ENCODE peak calls at places on chromosomes 5 and 9, in eight cellular contexts. T is stomach, L is esophagus squamous epithelium, N is esophagus muscularis mucosa, X is body of pancreas, J is sigmoid colon, S is ovary, Q is heart left ventricle. G is an unnamed sample.

GRCh38 chr5:142255831-142256230 is 69.0 kb downstream of the SPRY4 start:
- DNase-seq in T (no peak), L (no peak), N (no peak), X (no peak), J (no peak), S (no peak), Q (no peak), G (no peak)

GRCh38 chr5:34915856-34916192 is 313 bp downstream of the BRIX1 start:
- DNase-seq in T (no peak), L (no peak), N (no peak), X (no peak), J (no peak), S (no peak), Q (no peak), G (no peak)

GRCh38 chr5:154356256-154356655 is 89.5 kb upstream of the SAP30L start:
- DNase-seq in T (no peak), L (no peak), N (no peak), X (no peak), J (peak; percentile 40), S (no peak), Q (no peak), G (no peak)

GRCh38 chr9:7164440-7165349 is 406.9 kb downstream of the KDM4C start:
- DNase-seq in T (no peak), L (no peak), N (no peak), X (no peak), J (no peak), S (no peak), Q (no peak), G (no peak)

GRCh38 chr5:174301848-174302625 is 256.5 kb downstream of the NSG2 start:
- DNase-seq in T (no peak), L (no peak), N (no peak), X (no peak), J (no peak), S (no peak), Q (no peak), G (no peak)

GRCh38 chr5:148904440-148904839 is 78.0 kb downstream of the ADRB2 start:
- DNase-seq in T (peak; percentile 77), L (no peak), N (no peak), X (no peak), J (peak; percentile 91), S (no peak), Q (peak; percentile 60), G (peak; percentile 19)

GRCh38 chr9:97570899-97571298 is 62.3 kb downstream of the TSTD2 start:
- DNase-seq in T (no peak), L (no peak), N (no peak), X (no peak), J (peak; percentile 83), S (no peak), Q (peak; percentile 81), G (peak; percentile 23)

GRCh38 chr5:119537704-119538103 is 85.4 kb downstream of the HSD17B4 start:
- DNase-seq in T (peak; percentile 26), L (no peak), N (no peak), X (no peak), J (no peak), S (no peak), Q (no peak), G (no peak)

GRCh38 chr5:139659673-139660072 is 11.5 kb downstream of the CXXC5 start:
- DNase-seq in T (no peak), L (no peak), N (no peak), X (no peak), J (no peak), S (no peak), Q (no peak), G (no peak)

GRCh38 chr5:125412561-125413535 is 666.4 kb upstream of the ZNF608 start:
- DNase-seq in T (peak; percentile 81), L (no peak), N (no peak), X (peak; percentile 74), J (peak; percentile 82), S (peak; percentile 50), Q (peak; percentile 46), G (peak; percentile 62)

GRCh38 chr5:150801117-150801927 is 22.8 kb downstream of the SMIM3 start:
- DNase-seq in T (no peak), L (no peak), N (no peak), X (no peak), J (no peak), S (no peak), Q (no peak), G (no peak)

GRCh38 chr5:16912080-16912479 is 24.0 kb downstream of the MYO10 start:
- DNase-seq in T (no peak), L (no peak), N (no peak), X (no peak), J (no peak), S (no peak), Q (no peak), G (no peak)

GRCh38 chr9:130728721-130729120 is 35.1 kb downstream of the EXOSC2 start:
- DNase-seq in T (no peak), L (no peak), N (no peak), X (no peak), J (no peak), S (no peak), Q (no peak), G (no peak)

GRCh38 chr5:94832685-94833084 is 214.2 kb downstream of the SLF1 start:
- DNase-seq in T (no peak), L (no peak), N (no peak), X (no peak), J (no peak), S (no peak), Q (no peak), G (no peak)

GRCh38 chr5:180804129-180804601 is 1.6 kb upstream of the MGAT1 start:
- DNase-seq in T (no peak), L (no peak), N (no peak), X (no peak), J (peak; percentile 59), S (no peak), Q (no peak), G (no peak)

GRCh38 chr5:174837919-174838902 is 113.8 kb downstream of the MSX2 start:
- DNase-seq in T (no peak), L (no peak), N (peak; percentile 39), X (peak; percentile 12), J (peak; percentile 82), S (no peak), Q (no peak), G (peak; percentile 61)

GRCh38 chr9:105539452-105539851 is 18.5 kb upstream of the FKTN start:
- DNase-seq in T (no peak), L (no peak), N (no peak), X (no peak), J (no peak), S (no peak), Q (no peak), G (no peak)

GRCh38 chr5:55226027-55226933 is 835 bp downstream of the MCIDAS start:
- DNase-seq in T (peak; percentile 63), L (no peak), N (peak; percentile 10), X (peak; percentile 62), J (no peak), S (peak; percentile 51), Q (no peak), G (no peak)

GRCh38 chr9:136671646-136672430 is 9.1 kb downstream of the EGFL7 start:
- DNase-seq in T (no peak), L (no peak), N (no peak), X (peak; percentile 64), J (no peak), S (peak; percentile 62), Q (peak; percentile 40), G (no peak)

GRCh38 chr9:138112090-138112748 is 234.6 kb downstream of the CACNA1B start:
- DNase-seq in T (peak; percentile 14), L (no peak), N (peak; percentile 80), X (no peak), J (no peak), S (no peak), Q (no peak), G (no peak)

GRCh38 chr9:129834489-129835127 is 467 bp downstream of the C9orf78 start:
- DNase-seq in T (no peak), L (no peak), N (no peak), X (no peak), J (no peak), S (no peak), Q (no peak), G (no peak)

GRCh38 chr9:138021251-138022056 is 143.9 kb downstream of the CACNA1B start:
- DNase-seq in T (peak; percentile 9), L (no peak), N (no peak), X (no peak), J (peak; percentile 37), S (no peak), Q (no peak), G (no peak)

GRCh38 chr9:131743501-131743900 is 3.6 kb upstream of the RAPGEF1 start:
- DNase-seq in T (no peak), L (no peak), N (no peak), X (no peak), J (no peak), S (no peak), Q (no peak), G (no peak)

GRCh38 chr5:102933300-102933699 is 178.2 kb downstream of the PAM start:
- DNase-seq in T (no peak), L (no peak), N (no peak), X (no peak), J (no peak), S (no peak), Q (no peak), G (no peak)
- H3K4me3 ChIP-seq in T (no peak overlapping the region), L (no peak overlapping the region), N (no peak overlapping the region), X (no peak overlapping the region), J (no peak overlapping the region), S (no peak overlapping the region), Q (no peak overlapping the region), G (no peak overlapping the region)

GRCh38 chr9:35564658-35565061 is 40.4 kb upstream of the TESK1 start:
- DNase-seq in T (no peak), L (no peak), N (no peak), X (no peak), J (no peak), S (no peak), Q (no peak), G (peak; percentile 32)
- TF ChIP-seq POLR2A in T (no peak), L (no peak), N (no peak), X (no peak), J (no peak), S (no peak), Q (no peak), G (no peak)

DNA sequence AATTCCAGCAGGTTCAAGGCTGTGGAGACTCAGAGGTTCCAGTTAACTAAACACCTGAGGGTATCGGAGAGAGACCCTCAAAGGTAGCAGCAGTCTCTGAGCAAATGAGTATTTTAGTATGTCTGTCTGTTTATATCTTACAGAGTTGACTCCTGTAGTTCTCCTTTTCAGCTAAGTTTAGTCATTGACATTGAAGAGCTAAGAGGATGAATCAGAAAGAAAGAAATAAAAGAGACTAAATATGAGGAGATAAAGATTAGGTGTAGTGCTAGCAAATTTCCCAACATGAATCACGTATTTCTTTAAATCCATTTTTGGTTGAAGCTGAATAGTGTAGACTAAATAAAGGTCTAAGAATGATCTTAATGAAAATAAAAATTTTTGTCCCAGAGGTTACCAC is 474.0 kb upstream of the RGMB start:
- DNase-seq in T (no peak), L (no peak), N (no peak), X (no peak), J (no peak), S (no peak), Q (no peak), G (no peak)
- H3K27ac ChIP-seq in T (no peak overlapping the region), L (no peak overlapping the region), N (no peak overlapping the region), X (no peak overlapping the region), J (no peak overlapping the region), S (no peak overlapping the region), Q (no peak overlapping the region), G (no peak overlapping the region)

DNA sequence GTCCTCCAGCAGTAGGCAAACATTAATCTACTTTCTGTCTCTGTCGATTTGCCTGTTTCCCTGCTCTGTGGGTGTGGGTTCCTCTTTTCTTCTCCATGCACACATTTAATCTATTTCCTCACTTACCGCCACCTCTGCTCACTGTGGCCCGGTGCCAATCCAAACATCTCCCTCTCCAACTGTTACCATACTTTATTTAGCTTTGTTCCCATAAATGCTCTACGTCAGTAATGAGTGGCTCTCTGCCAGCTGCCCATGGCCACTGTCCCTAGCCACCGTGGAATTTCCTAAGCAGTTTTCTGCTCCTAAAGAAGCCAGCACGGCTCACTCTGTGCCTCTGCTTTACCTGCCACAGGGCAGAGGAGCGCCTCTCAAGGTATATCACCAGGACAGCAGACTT is 19.5 kb upstream of the GOLPH3 start:
- DNase-seq in T (peak; percentile 97), L (no peak), N (peak; percentile 95), X (peak; percentile 93), J (peak; percentile 94), S (no peak), Q (peak; percentile 90), G (peak; percentile 73)
- H3K4me3 ChIP-seq in T (peak overlapping the region; percentile 25), L (no peak overlapping the region), N (peak overlapping the region; percentile 10), X (no peak overlapping the region), J (no peak overlapping the region), S (no peak overlapping the region), Q (peak overlapping the region; percentile 12), G (no peak overlapping the region)

G was measured in uterus.